ENCODE peak calls at places on chromosomes 12 and 14, in four cellular contexts. K is tibial nerve, H is OCI-LY7, B is B cell. T is an unnamed sample.

GRCh38 chr12:2583642-2584041 is 211.1 kb upstream of the FKBP4 start:
- DNase-seq in K (no peak), H (no peak), B (no peak), T (no peak)

GRCh38 chr14:38336298-38336697 is 80.4 kb upstream of the CLEC14A start:
- DNase-seq in K (no peak), H (no peak), B (no peak), T (no peak)

GRCh38 chr14:75627406-75627805 is 33.3 kb downstream of the ERG28 start:
- DNase-seq in K (no peak), H (no peak), B (no peak), T (no peak)

GRCh38 chr12:43501705-43502104 is 50.3 kb downstream of the ADAMTS20 start:
- DNase-seq in K (no peak), H (peak; percentile 10), B (no peak), T (no peak)

GRCh38 chr14:58701156-58701555 is 63.4 kb downstream of the DACT1 start:
- DNase-seq in K (no peak), H (no peak), B (no peak), T (no peak)

GRCh38 chr12:53049582-53050318 is at the start of gene TNS2:
- DNase-seq in K (peak; percentile 90), H (no peak), B (no peak), T (peak; percentile 46)

GRCh38 chr12:70812124-70812523 is 108.4 kb downstream of the PTPRR start:
- DNase-seq in K (no peak), H (no peak), B (no peak), T (no peak)

GRCh38 chr12:37565112-37565511 is 751.5 kb upstream of the ALG10B start:
- DNase-seq in K (no peak), H (no peak), B (no peak), T (no peak)

GRCh38 chr12:121943926-121944325 is 25.5 kb downstream of the CFAP251 start:
- DNase-seq in K (no peak), H (no peak), B (no peak), T (no peak)

GRCh38 chr14:67187826-67188225 is 1.4 kb upstream of the GARIN2 start:
- DNase-seq in K (no peak), H (no peak), B (no peak), T (no peak)

GRCh38 chr12:4157122-4157521 is 116.4 kb upstream of the CCND2 start:
- DNase-seq in K (no peak), H (no peak), B (no peak), T (no peak)

GRCh38 chr12:70660620-70661219 is 23.5 kb upstream of the PTPRB start:
- DNase-seq in K (no peak), H (no peak), B (no peak), T (no peak)

GRCh38 chr14:35116242-35116641 is 5.5 kb downstream of the PPP2R3C start:
- DNase-seq in K (no peak), H (no peak), B (no peak), T (no peak)

GRCh38 chr12:25655702-25656101 is 102.6 kb upstream of the LMNTD1 start:
- DNase-seq in K (no peak), H (no peak), B (no peak), T (no peak)

GRCh38 chr14:50340945-50341344 is 28.8 kb downstream of the DMAC2L start:
- DNase-seq in K (no peak), H (peak; percentile 14), B (no peak), T (peak; percentile 41)

GRCh38 chr14:99230271-99231141 is 41.5 kb downstream of the BCL11B start:
- DNase-seq in K (no peak), H (no peak), B (no peak), T (no peak)

GRCh38 chr12:4269279-4269991 is 4.1 kb upstream of the CCND2 start:
- DNase-seq in K (peak; percentile 84), H (peak; percentile 63), B (peak; percentile 93), T (peak; percentile 83)

GRCh38 chr12:1791104-1791927 is 29.0 kb upstream of the LRTM2 start:
- DNase-seq in K (peak; percentile 84), H (peak; percentile 78), B (peak; percentile 73), T (peak; percentile 63)

GRCh38 chr12:51847830-51848727 is at the start of gene FIGNL2:
- DNase-seq in K (peak; percentile 39), H (no peak), B (no peak), T (peak; percentile 76)

GRCh38 chr12:55966408-55967281 is at the start of gene CDK2:
- DNase-seq in K (peak; percentile 97), H (peak; percentile 93), B (peak; percentile 84), T (peak; percentile 92)

GRCh38 chr14:62168564-62169155 is 406.4 kb downstream of the SNAPC1 start:
- DNase-seq in K (no peak), H (no peak), B (no peak), T (no peak)

GRCh38 chr14:100733152-100733850 is 6.6 kb downstream of the DLK1 start:
- DNase-seq in K (no peak), H (no peak), B (peak; percentile 19), T (no peak)

GRCh38 chr14:35159742-35160409 is 37.5 kb downstream of the PRORP start:
- DNase-seq in K (no peak), H (no peak), B (no peak), T (no peak)

GRCh38 chr14:56117765-56118610 is at the start of gene PELI2:
- DNase-seq in K (peak; percentile 60), H (peak; percentile 77), B (peak; percentile 92), T (peak; percentile 90)

GRCh38 chr12:12384601-12385321 is 27.9 kb downstream of the BORCS5 start:
- DNase-seq in K (no peak), H (no peak), B (no peak), T (peak; percentile 67)

GRCh38 chr14:54220122-54220691 is 176.6 kb upstream of the CDKN3 start:
- DNase-seq in K (no peak), H (no peak), B (no peak), T (peak; percentile 54)

DNA sequence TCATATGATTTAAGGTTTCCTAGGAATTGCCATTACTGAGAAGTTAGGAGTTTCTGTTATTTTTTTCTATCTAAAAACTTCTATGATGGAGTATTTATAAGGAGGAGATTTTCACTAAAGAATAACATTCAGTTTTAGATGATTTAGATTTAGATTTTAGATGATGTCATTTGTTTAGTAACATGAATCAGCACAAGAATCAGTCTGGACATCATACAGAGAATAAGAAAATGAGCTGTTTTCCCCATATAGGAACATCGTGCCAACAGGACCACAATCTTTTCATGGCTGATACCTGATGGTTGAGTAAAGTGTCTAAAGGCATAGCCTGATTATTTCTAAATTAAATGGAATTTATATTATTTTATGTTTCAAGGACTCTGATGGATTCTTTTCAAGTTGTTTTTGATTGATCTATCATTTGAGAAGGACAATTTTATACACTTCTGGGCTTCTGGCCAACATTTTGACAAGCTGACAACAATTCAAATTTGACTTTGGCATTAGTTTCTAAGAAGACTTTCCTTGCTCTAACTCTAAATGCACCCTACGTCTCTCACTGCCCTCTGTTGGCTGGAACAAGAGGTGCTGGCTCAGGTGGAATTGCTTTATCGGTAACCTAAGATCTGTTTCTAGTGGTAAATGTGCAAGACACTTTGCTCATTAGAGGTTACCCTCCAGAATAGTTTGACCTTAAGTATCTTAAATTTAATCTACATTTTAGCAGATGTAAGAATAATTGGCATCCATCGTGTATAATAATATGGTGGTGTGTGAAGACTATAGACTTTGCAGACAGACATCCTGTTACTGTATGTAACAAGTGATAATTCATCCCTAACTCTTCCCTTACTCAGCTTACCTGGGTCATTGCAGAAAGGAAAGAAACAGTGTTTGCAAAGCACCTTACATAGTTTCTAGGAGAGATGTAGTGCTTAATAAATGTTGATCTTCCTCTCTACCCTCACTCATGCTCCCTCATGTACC is 42.8 kb upstream of the CPSF6 start:
- DNase-seq in K (no peak), H (no peak), B (no peak), T (no peak)
- TF ChIP-seq CTCF in K (no peak), H (peak; percentile 66), B (no peak), T (no peak)

GRCh38 chr12:115375188-115375991 is 691.4 kb upstream of the TBX3 start:
- DNase-seq in K (no peak), H (no peak), B (no peak), T (no peak)

GRCh38 chr12:115380509-115381120 is 696.6 kb upstream of the TBX3 start:
- DNase-seq in K (no peak), H (no peak), B (no peak), T (no peak)

GRCh38 chr12:115377230-115377629 is 693.3 kb upstream of the TBX3 start:
- DNase-seq in K (no peak), H (no peak), B (no peak), T (no peak)

GRCh38 chr12:115377781-115378180 is 693.8 kb upstream of the TBX3 start:
- DNase-seq in K (no peak), H (no peak), B (no peak), T (no peak)

GRCh38 chr12:115378296-115378695 is 694.3 kb upstream of the TBX3 start:
- DNase-seq in K (no peak), H (no peak), B (no peak), T (no peak)
- TF ChIP-seq CTCF in K (no peak), H (no peak), B (no peak), T (no peak)

GRCh38 chr12:39619660-39620433 is at the start of gene ABCD2:
- DNase-seq in K (peak; percentile 66), H (peak; percentile 87), B (peak; percentile 84), T (peak; percentile 80)
- TF ChIP-seq CTCF in K (peak; percentile 35), H (peak; percentile 55), B (no peak), T (no peak)

GRCh38 chr12:108731105-108731865 is at the start of gene CORO1C:
- DNase-seq in K (peak; percentile 94), H (peak; percentile 96), B (peak; percentile 92), T (peak; percentile 99)

GRCh38 chr12:108733132-108733531 is 1.8 kb upstream of the CORO1C start:
- DNase-seq in K (no peak), H (no peak), B (no peak), T (no peak)

GRCh38 chr12:108730337-108731104 is 797 bp downstream of the CORO1C start:
- DNase-seq in K (peak; percentile 59), H (peak; percentile 69), B (peak; percentile 66), T (peak; percentile 79)

GRCh38 chr12:108732489-108732888 is 1.2 kb upstream of the CORO1C start:
- DNase-seq in K (no peak), H (no peak), B (no peak), T (no peak)

DNA sequence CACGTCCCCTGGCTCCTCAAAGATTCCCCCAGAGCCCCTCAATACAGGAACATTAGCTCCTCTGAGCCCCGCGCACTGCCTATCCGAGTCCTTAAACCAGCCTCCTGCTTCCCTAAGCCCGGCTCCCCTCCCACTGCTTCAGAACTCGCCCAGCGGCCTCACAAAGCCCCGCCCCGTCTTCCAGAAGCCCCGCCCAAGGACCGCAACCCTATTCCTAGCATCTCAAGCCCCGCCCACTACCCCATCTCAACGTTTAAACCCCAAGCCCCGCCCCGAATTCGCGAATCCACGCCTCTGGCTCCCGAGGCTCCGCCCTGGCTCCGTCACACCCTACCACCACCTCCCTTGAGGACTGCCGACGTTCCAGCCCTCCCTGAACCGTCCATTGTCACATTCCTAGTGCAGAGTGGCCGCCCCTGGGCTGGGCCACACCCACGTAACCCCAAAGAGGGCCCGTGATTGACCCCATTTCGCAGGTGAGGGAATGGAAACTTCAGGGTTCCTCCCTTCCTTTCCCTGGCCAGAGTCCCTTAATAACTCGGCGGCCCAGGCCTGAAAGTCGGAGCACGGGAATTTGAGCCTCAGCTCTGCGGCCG is 646 bp upstream of the CORO1C start:
- DNase-seq in K (peak; percentile 100), H (peak; percentile 98), B (peak; percentile 96), T (peak; percentile 99)
- TF ChIP-seq CTCF in K (peak; percentile 18), H (peak; percentile 17), B (no peak), T (no peak)